ENCODE peak calls at places on chromosomes 2 and 18, in nine cellular contexts. J is foreskin fibroblast, A is adrenal gland, S is prostate gland, W is HTR-8/SVneo, U is Karpas-422, X is IMR-90, P is glutamatergic neuron, T is activated gamma-delta T cell. Z is an unnamed sample.

GRCh38 chr2:221558107-221558506 is 14.0 kb downstream of the EPHA4 start:
- DNase-seq in T (no peak), P (no peak), J (no peak), U (no peak), X (no peak), A (no peak), W (no peak), S (no peak), Z (no peak)

GRCh38 chr2:132550285-132550684 is 119.7 kb downstream of the LYPD1 start:
- DNase-seq in S (no peak), P (no peak), W (no peak), U (no peak), T (no peak), J (no peak), X (no peak), A (no peak), Z (no peak)

GRCh38 chr2:109533823-109534222 is 79.9 kb downstream of the SEPTIN10 start:
- DNase-seq in J (no peak), W (no peak), T (no peak), S (no peak), A (no peak), U (no peak), P (no peak), X (no peak), Z (no peak)

GRCh38 chr2:20425371-20425881 is 21.4 kb upstream of the RHOB start:
- DNase-seq in A (no peak), X (peak; percentile 74), T (no peak), U (no peak), W (no peak), S (no peak), P (no peak), J (no peak), Z (peak; percentile 44)

GRCh38 chr2:170241731-170242130 is 63.8 kb downstream of the MYO3B start:
- DNase-seq in P (no peak), U (no peak), T (no peak), S (no peak), X (no peak), A (no peak), J (no peak), W (no peak), Z (no peak)

GRCh38 chr18:77990131-77990530 is 740.5 kb downstream of the GALR1 start:
- DNase-seq in S (no peak), U (no peak), T (no peak), A (no peak), J (no peak), X (no peak), W (no peak), P (no peak), Z (no peak)

GRCh38 chr2:223797811-223798721 is 39.3 kb downstream of the AP1S3 start:
- DNase-seq in S (no peak), J (peak; percentile 24), W (peak; percentile 51), A (no peak), P (no peak), U (peak; percentile 93), T (no peak), X (peak; percentile 59), Z (peak; percentile 83)

GRCh38 chr18:71529708-71530303 is 1014.3 kb downstream of the CBLN2 start:
- DNase-seq in J (no peak), P (no peak), S (no peak), T (no peak), A (no peak), W (no peak), X (no peak), U (no peak), Z (no peak)

GRCh38 chr2:174171686-174172445 is 76.5 kb downstream of the OLA1 start:
- DNase-seq in J (no peak), U (no peak), S (no peak), T (peak; percentile 6), A (no peak), P (no peak), W (no peak), X (no peak), Z (no peak)

GRCh38 chr18:51321696-51322095 is 124.2 kb upstream of the MEX3C start:
- DNase-seq in T (no peak), S (no peak), U (no peak), X (no peak), A (no peak), W (peak; percentile 10), P (no peak), J (no peak), Z (no peak)

GRCh38 chr2:74548919-74549684 is 4.6 kb downstream of the LOXL3 start:
- DNase-seq in S (peak; percentile 32), U (no peak), T (no peak), J (peak; percentile 60), X (peak; percentile 46), W (no peak), P (peak; percentile 50), A (no peak), Z (no peak)

GRCh38 chr18:55415258-55415871 is 172.6 kb downstream of the TCF4 start:
- DNase-seq in A (peak; percentile 90), P (peak; percentile 89), X (peak; percentile 86), J (peak; percentile 72), U (peak; percentile 93), S (peak; percentile 82), W (peak; percentile 12), T (no peak), Z (peak; percentile 80)

Z was measured in OCI-LY7.